ENCODE peak calls at places on chromosomes 2 and 18, in six cellular contexts. O is progenitor cell of endocrine pancreas, G is cardiac muscle cell, E is HFFc6, N is A549, P is lower leg skin. M is an unnamed sample.

GRCh38 chr18:12773369-12773768 is 70.5 kb downstream of the PSMG2 start:
- DNase-seq in N (no peak), E (no peak), O (no peak), P (no peak), G (no peak), M (no peak)

GRCh38 chr2:43057026-43057741 is 169.2 kb downstream of the ZFP36L2 start:
- DNase-seq in P (no peak), O (no peak), E (no peak), N (no peak), G (no peak), M (no peak)

GRCh38 chr18:46338761-46339160 is 234.6 kb downstream of the HAUS1 start:
- DNase-seq in P (no peak), G (no peak), N (no peak), O (no peak), E (no peak), M (no peak)

GRCh38 chr2:98773907-98774306 is 43.0 kb upstream of the MGAT4A start:
- DNase-seq in N (no peak), P (no peak), O (no peak), G (no peak), E (no peak), M (no peak)

GRCh38 chr2:65291221-65292094 is 63.8 kb downstream of the ACTR2 start:
- DNase-seq in E (no peak), N (no peak), P (no peak), G (no peak), O (no peak), M (no peak)

GRCh38 chr2:241010531-241011295 is 12.3 kb downstream of the SNED1 start:
- DNase-seq in G (no peak), E (no peak), P (peak), O (no peak), N (no peak), M (no peak)

GRCh38 chr18:76167440-76167839 is 327.6 kb downstream of the ZNF516 start:
- DNase-seq in O (no peak), N (no peak), G (no peak), P (no peak), E (no peak), M (no peak)

GRCh38 chr18:42018831-42019230 is 63.8 kb downstream of the PIK3C3 start:
- DNase-seq in O (no peak), N (no peak), E (no peak), G (no peak), P (no peak), M (no peak)

GRCh38 chr2:47070920-47071824 is 83.9 kb downstream of the STPG4 start:
- DNase-seq in P (peak), E (peak), G (no peak), N (peak), O (no peak), M (no peak)

GRCh38 chr2:6992821-6993228 is 75.6 kb downstream of the RNF144A start:
- DNase-seq in P (no peak), N (no peak), G (no peak), E (no peak), O (no peak), M (no peak)

GRCh38 chr2:39407516-39408296 is 29.4 kb downstream of the MAP4K3 start:
- DNase-seq in O (no peak), P (no peak), N (no peak), E (no peak), G (no peak), M (no peak)

GRCh38 chr2:30948120-30948519 is 140.9 kb upstream of the CAPN13 start:
- DNase-seq in E (no peak), G (no peak), P (no peak), O (no peak), N (no peak), M (no peak)

GRCh38 chr2:20468549-20469500 is 22.0 kb downstream of the RHOB start:
- DNase-seq in N (no peak), P (peak), O (no peak), E (no peak), G (no peak), M (no peak)

GRCh38 chr2:54074636-54075341 is 40.6 kb upstream of the ACYP2 start:
- DNase-seq in G (no peak), O (no peak), P (no peak), E (peak), N (no peak), M (no peak)

GRCh38 chr18:3383381-3383915 is 66.5 kb upstream of the TGIF1 start:
- DNase-seq in G (no peak), O (no peak), P (no peak), E (peak), N (peak), M (no peak)

GRCh38 chr18:24627644-24628315 is 167.3 kb downstream of the HRH4 start:
- DNase-seq in E (no peak), O (no peak), G (no peak), N (no peak), P (no peak), M (no peak)

GRCh38 chr2:119251652-119252051 is 28.0 kb downstream of the STEAP3 start:
- DNase-seq in N (no peak), O (no peak), P (no peak), E (no peak), G (no peak), M (no peak)

GRCh38 chr2:240600451-240600961 is 14.0 kb downstream of the CAPN10 start:
- DNase-seq in E (no peak), N (no peak), G (no peak), O (no peak), P (no peak), M (no peak)

GRCh38 chr2:145158051-145158586 is 638.2 kb upstream of the ZEB2 start:
- DNase-seq in O (no peak), N (peak), E (peak), P (peak), G (no peak), M (no peak)

GRCh38 chr2:241558532-241559488 is at the start of gene BOK:
- DNase-seq in E (peak), N (peak), P (no peak), O (no peak), G (peak), M (peak)

GRCh38 chr18:10124557-10124956 is 210.7 kb downstream of the VAPA start:
- DNase-seq in O (no peak), E (no peak), N (no peak), G (no peak), P (no peak), M (no peak)

GRCh38 chr2:217616936-217617335 is 385.9 kb downstream of the TNS1 start:
- DNase-seq in P (no peak), G (no peak), E (no peak), O (no peak), N (no peak), M (no peak)

GRCh38 chr2:86825728-86826386 is 35.1 kb upstream of the CD8A start:
- DNase-seq in O (no peak), G (no peak), E (no peak), N (no peak), P (no peak), M (no peak)

GRCh38 chr2:202871161-202872141 is at the start of gene ICA1L:
- DNase-seq in G (peak), E (peak), P (peak), N (peak), O (peak), M (peak)

GRCh38 chr2:42492691-42493467 is 903 bp downstream of the KCNG3 start:
- DNase-seq in E (no peak), G (peak), P (no peak), O (peak), N (no peak), M (peak)

GRCh38 chr2:232982926-232983668 is 30.0 kb downstream of the NGEF start:
- DNase-seq in E (no peak), G (no peak), N (no peak), P (no peak), O (no peak), M (peak)
- TF ChIP-seq CTCF in E (peak), G (no peak), N (peak), P (no peak), O (no peak), M (no peak)

DNA sequence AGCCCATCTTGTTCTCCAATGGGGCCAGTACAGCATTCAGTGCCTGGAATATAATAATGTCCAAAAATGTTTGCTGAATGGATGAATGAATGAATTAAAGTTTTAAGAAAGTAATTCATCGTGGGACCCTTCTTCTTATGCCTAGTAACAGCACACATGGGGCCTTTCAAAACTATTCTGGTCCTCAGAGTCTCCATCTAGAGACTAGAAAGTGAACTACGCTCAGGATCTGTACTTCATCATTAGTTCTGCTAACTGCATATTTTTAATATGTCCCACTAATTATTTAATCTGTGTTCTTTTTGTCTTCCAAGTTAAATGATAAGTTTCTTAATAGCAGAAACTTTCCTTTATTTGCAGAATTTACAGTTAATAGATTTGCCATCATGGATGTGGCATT is 172.5 kb downstream of the SMAD2 start:
- DNase-seq in O (no peak), P (no peak), G (no peak), E (no peak), N (no peak), M (no peak)
- TF ChIP-seq CTCF in O (peak), P (no peak), G (peak), E (peak), N (no peak), M (peak)

GRCh38 chr18:55475467-55475866 is 112.5 kb downstream of the TCF4 start:
- DNase-seq in O (no peak), G (no peak), E (no peak), P (no peak), N (no peak), M (no peak)

GRCh38 chr18:55479656-55480420 is 108.2 kb downstream of the TCF4 start:
- DNase-seq in N (no peak), E (no peak), O (no peak), P (no peak), G (no peak), M (no peak)

GRCh38 chr18:55475916-55476315 is 112.1 kb downstream of the TCF4 start:
- DNase-seq in E (no peak), P (no peak), G (no peak), O (no peak), N (no peak), M (no peak)

GRCh38 chr18:55478301-55478660 is 109.7 kb downstream of the TCF4 start:
- DNase-seq in G (no peak), E (peak), N (no peak), P (no peak), O (no peak), M (no peak)

DNA sequence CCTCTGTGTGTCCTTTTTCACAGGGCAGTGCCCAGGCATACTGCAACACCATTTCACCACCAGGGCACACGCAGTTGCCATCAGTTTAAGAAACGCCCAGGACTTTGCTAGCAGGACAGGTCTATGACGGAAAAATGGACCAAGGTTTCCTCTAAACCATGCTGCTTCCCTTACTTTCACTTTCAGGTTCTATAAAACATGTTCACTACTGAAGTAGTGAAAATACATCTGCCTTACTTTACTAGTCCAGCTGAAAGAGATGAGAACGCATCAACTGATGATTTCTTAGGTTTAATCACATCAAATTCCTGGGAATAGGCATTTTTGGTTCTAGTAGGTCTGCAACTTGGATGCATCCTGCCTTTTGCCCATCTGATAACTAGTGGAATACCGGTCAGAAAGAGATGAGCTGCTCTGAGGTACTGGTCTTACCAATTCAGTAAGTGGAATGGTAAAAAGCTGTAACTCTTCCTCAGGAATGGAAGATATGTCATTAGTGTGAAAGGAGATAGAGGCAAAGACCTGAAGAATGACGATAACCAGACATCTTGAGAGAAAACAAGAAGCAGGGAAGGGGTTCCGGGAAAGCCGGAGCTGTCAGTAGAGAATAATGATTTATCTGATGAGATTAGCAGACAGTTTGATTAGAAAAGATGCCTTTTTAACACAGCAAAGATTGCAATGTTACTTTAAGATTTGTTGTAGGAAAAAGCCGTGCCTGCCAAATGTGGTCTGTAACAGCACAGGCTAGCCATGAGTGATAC is 110.3 kb downstream of the TCF4 start:
- DNase-seq in P (no peak), E (peak), N (no peak), O (no peak), G (peak), M (no peak)
- TF ChIP-seq CTCF in P (no peak), E (peak), N (no peak), O (no peak), G (peak), M (no peak)

GRCh38 chr2:218981390-218982311 is 3.3 kb downstream of the FEV start:
- DNase-seq in P (no peak), O (no peak), N (peak), E (no peak), G (peak), M (no peak)
- TF ChIP-seq CTCF in P (no peak), O (peak), N (peak), E (peak), G (no peak), M (no peak)

GRCh38 chr2:149082781-149083180 is 44.3 kb downstream of the LYPD6B start:
- DNase-seq in O (no peak), P (no peak), G (no peak), E (no peak), N (no peak), M (no peak)

GRCh38 chr2:149089068-149089467 is 50.6 kb downstream of the LYPD6B start:
- DNase-seq in E (peak), G (no peak), N (no peak), P (no peak), O (no peak), M (no peak)

GRCh38 chr2:149084924-149085795 is 46.7 kb downstream of the LYPD6B start:
- DNase-seq in P (no peak), G (no peak), N (no peak), E (peak), O (no peak), M (no peak)

GRCh38 chr2:149090706-149091105 is 52.2 kb downstream of the LYPD6B start:
- DNase-seq in E (no peak), O (no peak), P (no peak), N (no peak), G (no peak), M (no peak)

DNA sequence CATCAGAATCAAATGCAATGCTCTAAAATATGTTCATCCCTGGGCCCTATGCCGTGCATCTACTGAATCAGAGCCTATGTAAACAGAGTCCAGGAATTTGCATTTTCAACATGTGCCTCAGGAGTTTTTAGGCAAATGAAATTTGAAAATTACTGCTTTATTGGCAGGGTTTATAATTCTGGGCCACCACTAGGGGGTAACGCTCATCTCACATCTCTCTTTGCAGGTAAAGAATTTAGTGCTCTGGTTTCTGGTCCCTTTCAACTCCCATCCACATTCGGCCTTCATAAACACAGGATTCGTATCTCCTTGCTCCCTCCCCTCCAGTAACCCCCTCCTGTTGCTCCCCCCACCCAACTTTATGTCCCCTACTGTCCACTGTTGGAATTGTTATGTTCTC is 49.3 kb downstream of the LYPD6B start:
- DNase-seq in P (no peak), O (no peak), N (no peak), E (no peak), G (no peak), M (no peak)
- TF ChIP-seq CTCF in P (no peak), O (peak), N (no peak), E (peak), G (peak), M (peak)

GRCh38 chr18:36912887-36913286 is 84.0 kb downstream of the KIAA1328 start:
- DNase-seq in E (no peak), P (no peak), G (no peak), N (no peak), O (no peak), M (no peak)

GRCh38 chr18:36917907-36918306 is 89.0 kb downstream of the KIAA1328 start:
- DNase-seq in G (no peak), N (no peak), O (no peak), P (no peak), E (no peak), M (no peak)
- TF ChIP-seq CTCF in G (no peak), N (no peak), O (no peak), P (no peak), E (no peak), M (no peak)